ENCODE peak calls at places on chromosomes 2 and 18, in five cellular contexts. M is foreskin fibroblast, Q is vagina, K is heart left ventricle, U is left ventricle myocardium inferior. R is an unnamed sample.

GRCh38 chr2:134253804-134254203 is at the start of gene MGAT5:
- DNase-seq in M (no peak), Q (no peak), K (no peak), U (no peak), R (no peak)

GRCh38 chr2:593354-594026 is 83.7 kb downstream of the TMEM18 start:
- DNase-seq in M (no peak), Q (no peak), K (no peak), U (no peak), R (no peak)

GRCh38 chr2:96859681-96860064 is 1.9 kb upstream of the ANKRD39 start:
- DNase-seq in M (no peak), Q (no peak), K (no peak), U (no peak), R (no peak)

GRCh38 chr2:206083602-206084467 is 2.1 kb downstream of the INO80D start:
- DNase-seq in M (no peak), Q (no peak), K (no peak), U (no peak), R (no peak)

GRCh38 chr2:156562136-156562535 is 126.0 kb downstream of the GPD2 start:
- DNase-seq in M (no peak), Q (no peak), K (no peak), U (no peak), R (no peak)

GRCh38 chr2:216339456-216340279 is 32.6 kb downstream of the MARCHF4 start:
- DNase-seq in M (no peak), Q (no peak), K (no peak), U (peak), R (no peak)

GRCh38 chr2:178193823-178194599 is at the start of gene OSBPL6:
- DNase-seq in M (peak), Q (no peak), K (peak), U (peak), R (peak)

GRCh38 chr2:161085041-161085598 is 75.1 kb upstream of the TANK start:
- DNase-seq in M (no peak), Q (no peak), K (no peak), U (no peak), R (no peak)

GRCh38 chr18:75016025-75016717 is 192.8 kb downstream of the PTGR3 start:
- DNase-seq in M (no peak), Q (no peak), K (no peak), U (no peak), R (no peak)

GRCh38 chr2:96970910-96971309 is 15.5 kb downstream of the FAM178B start:
- DNase-seq in M (no peak), Q (no peak), K (no peak), U (no peak), R (no peak)

GRCh38 chr2:28035163-28035690 is 144.7 kb downstream of the BABAM2 start:
- DNase-seq in M (no peak), Q (no peak), K (no peak), U (no peak), R (no peak)

GRCh38 chr18:9755603-9756002 is 47.5 kb downstream of the RAB31 start:
- DNase-seq in M (no peak), Q (peak), K (no peak), U (no peak), R (no peak)

GRCh38 chr2:215479121-215479520 is 43.3 kb upstream of the FN1 start:
- DNase-seq in M (no peak), Q (no peak), K (no peak), U (no peak), R (no peak)

GRCh38 chr2:119419065-119419464 is 12.6 kb upstream of the TMEM37 start:
- DNase-seq in M (no peak), Q (no peak), K (no peak), U (no peak), R (no peak)

GRCh38 chr2:152718909-152719645 is 657 bp downstream of the ARL6IP6 start:
- DNase-seq in M (no peak), Q (no peak), K (no peak), U (no peak), R (no peak)

GRCh38 chr2:8575011-8575750 is 106.7 kb upstream of the ID2 start:
- DNase-seq in M (no peak), Q (peak), K (no peak), U (no peak), R (peak)

GRCh38 chr2:195656131-195656858 is 731 bp upstream of the SLC39A10 start:
- DNase-seq in M (no peak), Q (no peak), K (no peak), U (no peak), R (no peak)

GRCh38 chr2:233259745-233260144 is 8.3 kb downstream of the ATG16L1 start:
- DNase-seq in M (no peak), Q (no peak), K (no peak), U (no peak), R (no peak)

GRCh38 chr2:175838979-175839378 is 163.1 kb downstream of the LNPK start:
- DNase-seq in M (no peak), Q (no peak), K (no peak), U (no peak), R (no peak)

GRCh38 chr2:224885836-224886547 is 156.3 kb downstream of the DOCK10 start:
- DNase-seq in M (peak), Q (no peak), K (no peak), U (no peak), R (peak)

GRCh38 chr2:238811765-238812164 is 36.1 kb upstream of the TWIST2 start:
- DNase-seq in M (peak), Q (no peak), K (no peak), U (no peak), R (peak)
- H3K4me3 ChIP-seq in M (peak), Q (no peak), K (no peak), U (no peak), R (no peak)

GRCh38 chr2:201881382-201881720 is 75.0 kb downstream of the CDK15 start:
- DNase-seq in M (peak), Q (no peak), K (no peak), U (no peak), R (no peak)
- H3K4me3 ChIP-seq in M (no peak), Q (no peak), K (no peak), U (no peak), R (no peak)

GRCh38 chr2:159093496-159093895 is 125.1 kb downstream of the TANC1 start:
- DNase-seq in M (no peak), Q (no peak), K (no peak), U (no peak), R (no peak)
- H3K4me3 ChIP-seq in M (peak), Q (no peak), K (no peak), U (no peak), R (no peak)

GRCh38 chr2:132037527-132038178 is 124.1 kb downstream of the ANKRD30BL start:
- DNase-seq in M (no peak), Q (no peak), K (peak), U (no peak), R (no peak)
- H3K4me3 ChIP-seq in M (peak), Q (peak), K (peak), U (peak), R (peak)

R was measured in AG09309.